ENCODE peak calls at places on chromosomes 5 and 9, in five cellular contexts. S, X, G, D and I are unnamed samples.

GRCh38 chr9:81083062-81083461 is 606.3 kb downstream of the TLE1 start:
- DNase-seq in S (no peak), X (no peak), G (no peak), D (no peak), I (no peak)

GRCh38 chr5:143922718-143923117 is 110.8 kb downstream of the HMHB1 start:
- DNase-seq in S (no peak), X (no peak), G (no peak), D (peak; percentile 82), I (no peak)

GRCh38 chr9:19510907-19511306 is 102.1 kb downstream of the ACER2 start:
- DNase-seq in S (no peak), X (no peak), G (no peak), D (peak; percentile 78), I (no peak)

GRCh38 chr9:105062222-105062850 is 134.4 kb upstream of the ABCA1 start:
- DNase-seq in S (peak; percentile 55), X (peak; percentile 39), G (no peak), D (peak; percentile 60), I (no peak)

GRCh38 chr5:43432486-43433365 is 20.5 kb upstream of the CCL28 start:
- DNase-seq in S (no peak), X (peak; percentile 68), G (no peak), D (peak; percentile 98), I (no peak)

GRCh38 chr9:16671591-16672137 is 198.8 kb downstream of the BNC2 start:
- DNase-seq in S (no peak), X (no peak), G (peak; percentile 24), D (peak; percentile 84), I (no peak)

GRCh38 chr9:121822093-121823085 is 171.0 kb downstream of the DAB2IP start:
- DNase-seq in S (no peak), X (no peak), G (no peak), D (peak; percentile 34), I (no peak)

GRCh38 chr9:123319541-123320339 is 36.3 kb upstream of the CRB2 start:
- DNase-seq in S (no peak), X (no peak), G (no peak), D (no peak), I (no peak)

GRCh38 chr9:10701906-10702305 is 89.1 kb upstream of the PTPRD start:
- DNase-seq in S (no peak), X (no peak), G (no peak), D (no peak), I (no peak)

GRCh38 chr9:93143830-93144530 is 9.9 kb upstream of the NINJ1 start:
- DNase-seq in S (peak; percentile 26), X (no peak), G (no peak), D (no peak), I (peak; percentile 92)

GRCh38 chr5:122101636-122102285 is 23.7 kb upstream of the LOX start:
- DNase-seq in S (no peak), X (peak; percentile 48), G (no peak), D (peak; percentile 63), I (no peak)